ENCODE peak calls at places on chromosomes 5 and 9, in nine cellular contexts. Y, I, P, J, O, F, Q, N and K are unnamed samples. For H3K36me3, the result is how much of the 10 kb centered on the place peaks cover.

GRCh38 chr5:110865400-110866094 is 126.7 kb downstream of the SLC25A46 start:
- DNase-seq in Y (peak), I (peak), P (no peak), J (peak), O (no peak), F (no peak), Q (no peak), N (no peak), K (peak)

GRCh38 chr5:125357660-125358059 is 611.2 kb upstream of the ZNF608 start:
- DNase-seq in Y (no peak), I (no peak), P (no peak), J (no peak), O (no peak), F (no peak), Q (no peak), N (no peak), K (no peak)

GRCh38 chr5:134436523-134437339 is 25.1 kb upstream of the CDKN2AIPNL start:
- DNase-seq in Y (peak), I (peak), P (peak), J (peak), O (peak), F (peak), Q (peak), N (peak), K (no peak)

GRCh38 chr9:104568868-104569267 is at the start of gene OR13C8:
- DNase-seq in Y (no peak), I (no peak), P (no peak), J (no peak), O (no peak), F (no peak), Q (no peak), N (no peak), K (no peak)

GRCh38 chr5:89338935-89339334 is 456.0 kb upstream of the MEF2C start:
- DNase-seq in Y (no peak), I (peak), P (no peak), J (no peak), O (no peak), F (no peak), Q (no peak), N (no peak), K (no peak)

GRCh38 chr5:1495525-1495897 is 28.2 kb downstream of the LPCAT1 start:
- DNase-seq in Y (no peak), I (no peak), P (no peak), J (no peak), O (no peak), F (no peak), Q (no peak), N (no peak), K (no peak)

GRCh38 chr9:133404440-133405002 is 13.3 kb downstream of the REXO4 start:
- DNase-seq in Y (no peak), I (no peak), P (no peak), J (no peak), O (no peak), F (no peak), Q (no peak), N (no peak), K (peak)

GRCh38 chr9:117305454-117305853 is 109.4 kb downstream of the ASTN2 start:
- DNase-seq in Y (no peak), I (no peak), P (no peak), J (no peak), O (no peak), F (no peak), Q (no peak), N (no peak), K (no peak)

GRCh38 chr5:63931841-63932240 is 30.4 kb downstream of the HTR1A start:
- DNase-seq in Y (no peak), I (no peak), P (no peak), J (no peak), O (no peak), F (no peak), Q (no peak), N (no peak), K (no peak)

GRCh38 chr5:168661593-168662485 is 82.7 kb upstream of the PANK3 start:
- DNase-seq in Y (no peak), I (no peak), P (no peak), J (no peak), O (no peak), F (no peak), Q (no peak), N (no peak), K (no peak)

GRCh38 chr9:114386886-114387677 is 700 bp downstream of the AKNA start:
- DNase-seq in Y (no peak), I (peak), P (no peak), J (no peak), O (peak), F (peak), Q (peak), N (peak), K (no peak)

GRCh38 chr9:128062856-128063831 is 4.0 kb downstream of the NAIF1 start:
- DNase-seq in Y (no peak), I (no peak), P (no peak), J (no peak), O (peak), F (no peak), Q (no peak), N (no peak), K (no peak)
- H3K4me3 ChIP-seq in Y (no peak), I (no peak), P (no peak), J (no peak), O (peak), F (no peak), Q (no peak), N (no peak), K (no peak)

GRCh38 chr5:132180134-132180745 is 47.4 kb downstream of the P4HA2 start:
- DNase-seq in Y (peak), I (peak), P (no peak), J (peak), O (no peak), F (no peak), Q (no peak), N (no peak), K (peak)

GRCh38 chr5:132176543-132176945 is 51.1 kb downstream of the P4HA2 start:
- DNase-seq in Y (no peak), I (no peak), P (no peak), J (no peak), O (no peak), F (no peak), Q (no peak), N (no peak), K (no peak)

GRCh38 chr5:132177691-132178149 is 49.9 kb downstream of the P4HA2 start:
- DNase-seq in Y (no peak), I (no peak), P (no peak), J (no peak), O (no peak), F (no peak), Q (no peak), N (no peak), K (no peak)

GRCh38 chr5:132179410-132179809 is 48.2 kb downstream of the P4HA2 start:
- DNase-seq in Y (no peak), I (no peak), P (no peak), J (no peak), O (no peak), F (no peak), Q (no peak), N (no peak), K (no peak)

GRCh38 chr5:132176987-132177386 is 50.7 kb downstream of the P4HA2 start:
- DNase-seq in Y (no peak), I (no peak), P (no peak), J (no peak), O (no peak), F (no peak), Q (no peak), N (no peak), K (no peak)
- H3K36me3 ChIP-seq in Y (under half), I (under half), P (under half), J (under half), O (under half), F (under half), Q (under half), N (under half), K (under half)

GRCh38 chr9:136050706-136051567 is 44.2 kb downstream of the NACC2 start:
- DNase-seq in Y (no peak), I (peak), P (no peak), J (peak), O (no peak), F (no peak), Q (no peak), N (peak), K (peak)
- H3K4me3 ChIP-seq in Y (peak), I (peak), P (peak), J (peak), O (peak), F (peak), Q (peak), N (no peak), K (peak)

DNA sequence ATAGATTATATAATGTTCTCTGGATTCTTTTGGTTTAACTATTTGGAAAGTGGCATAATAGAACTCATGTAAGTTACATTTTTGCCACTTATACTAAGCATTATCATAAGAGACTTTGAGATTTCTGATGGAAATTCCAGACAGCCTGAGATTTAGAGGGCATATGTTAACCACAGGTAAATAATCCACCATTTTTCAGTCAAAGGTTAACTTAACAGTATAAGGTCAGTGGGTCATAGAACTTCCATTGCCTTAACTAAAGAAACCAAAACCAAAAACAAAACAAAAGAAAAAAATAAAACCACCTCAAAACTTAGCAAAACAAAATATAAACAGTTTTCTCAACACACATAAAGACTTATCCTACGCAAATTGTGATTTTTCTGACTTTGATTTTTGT is 430.0 kb upstream of the DAB2 start:
- DNase-seq in Y (no peak), I (no peak), P (no peak), J (no peak), O (no peak), F (no peak), Q (no peak), N (no peak), K (no peak)
- H3K36me3 ChIP-seq in Y (under half), I (under half), P (under half), J (under half), O (under half), F (under half), Q (under half), N (under half), K (under half)

DNA sequence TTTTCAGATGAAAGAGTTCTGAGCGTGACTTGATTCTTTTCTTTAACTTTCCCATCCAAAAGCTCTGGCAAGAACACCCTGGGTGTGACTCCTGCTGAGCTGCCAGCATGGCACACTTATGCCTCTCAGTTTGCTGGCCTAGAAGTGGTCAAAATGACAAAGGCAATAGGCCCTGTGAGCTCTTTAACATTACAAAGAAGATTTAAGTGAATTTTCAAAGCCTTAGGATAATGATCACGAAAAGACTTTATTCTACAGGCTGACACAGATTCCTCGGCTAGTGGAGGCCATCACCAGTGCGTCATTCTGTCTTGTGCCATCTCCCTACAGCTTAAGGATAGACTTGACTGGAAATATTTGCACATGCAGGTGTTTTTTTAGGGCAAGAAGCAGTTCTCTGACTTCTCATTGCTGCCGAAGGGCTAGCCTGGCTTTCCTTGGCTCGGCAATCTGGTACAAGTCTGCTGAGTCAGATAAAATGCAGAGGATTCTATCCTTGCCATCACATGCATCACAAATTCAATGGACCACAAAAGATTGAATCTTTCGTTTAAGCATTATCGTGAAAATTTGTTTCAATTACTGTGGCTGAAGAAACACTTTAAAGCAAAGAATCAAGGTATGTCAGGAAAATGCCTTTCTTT is 311.5 kb downstream of the COX7C start:
- DNase-seq in Y (no peak), I (no peak), P (no peak), J (no peak), O (no peak), F (no peak), Q (no peak), N (no peak), K (peak)
- H3K4me3 ChIP-seq in Y (no peak), I (no peak), P (no peak), J (no peak), O (no peak), F (no peak), Q (no peak), N (no peak), K (no peak)